ENCODE peak calls at places on chromosomes 3 and 15, in eight cellular contexts. One of them, this sample, is unnamed. For H3K4me1, the result is how much of the 10 kb centered on the place peaks cover.

GRCh38 chr3:115989927-115990326 is 366.6 kb downstream of the GAP43 start:
- ATAC-seq in mucosa of descending colon: no peak
- ATAC-seq in right lobe of liver: no peak
- ATAC-seq in right cardiac atrium: no peak
- ATAC-seq in HCT116: no peak
- ATAC-seq in heart left ventricle: no peak
- ATAC-seq in K562: no peak
- ATAC-seq in aorta: no peak
- ATAC-seq in this sample: no peak

GRCh38 chr15:62578960-62579359 is 413.9 kb upstream of the C2CD4B start:
- ATAC-seq in K562: no peak
- ATAC-seq in aorta: no peak
- ATAC-seq in mucosa of descending colon: no peak
- ATAC-seq in right cardiac atrium: no peak
- ATAC-seq in HCT116: no peak
- ATAC-seq in right lobe of liver: no peak
- ATAC-seq in heart left ventricle: no peak
- ATAC-seq in this sample: no peak

GRCh38 chr15:44381223-44381622 is 46.2 kb upstream of the CTDSPL2 start:
- ATAC-seq in HCT116: no peak
- ATAC-seq in aorta: no peak
- ATAC-seq in heart left ventricle: no peak
- ATAC-seq in K562: no peak
- ATAC-seq in right lobe of liver: no peak
- ATAC-seq in right cardiac atrium: no peak
- ATAC-seq in mucosa of descending colon: no peak
- ATAC-seq in this sample: no peak

GRCh38 chr3:106214641-106215040 is 345.8 kb upstream of the CBLB start:
- ATAC-seq in heart left ventricle: no peak
- ATAC-seq in aorta: no peak
- ATAC-seq in HCT116: no peak
- ATAC-seq in K562: no peak
- ATAC-seq in right cardiac atrium: no peak
- ATAC-seq in mucosa of descending colon: no peak
- ATAC-seq in right lobe of liver: no peak
- ATAC-seq in this sample: no peak

GRCh38 chr15:53716909-53717878 is 42.3 kb downstream of the WDR72 start:
- ATAC-seq in right cardiac atrium: no peak
- ATAC-seq in right lobe of liver: peak
- ATAC-seq in heart left ventricle: no peak
- ATAC-seq in mucosa of descending colon: no peak
- ATAC-seq in aorta: no peak
- ATAC-seq in HCT116: no peak
- ATAC-seq in K562: no peak
- ATAC-seq in this sample: no peak

GRCh38 chr3:113714702-113715101 is 18.3 kb upstream of the USF3 start:
- ATAC-seq in mucosa of descending colon: no peak
- ATAC-seq in K562: no peak
- ATAC-seq in right cardiac atrium: no peak
- ATAC-seq in heart left ventricle: no peak
- ATAC-seq in right lobe of liver: no peak
- ATAC-seq in HCT116: no peak
- ATAC-seq in aorta: no peak
- ATAC-seq in this sample: no peak

GRCh38 chr3:90091557-90091956 is 984.1 kb downstream of the EPHA3 start:
- ATAC-seq in right lobe of liver: peak
- ATAC-seq in mucosa of descending colon: peak
- ATAC-seq in HCT116: no peak
- ATAC-seq in K562: no peak
- ATAC-seq in right cardiac atrium: no peak
- ATAC-seq in heart left ventricle: peak
- ATAC-seq in aorta: no peak
- ATAC-seq in this sample: no peak

GRCh38 chr15:41585140-41586047 is 26.4 kb downstream of the TYRO3 start:
- ATAC-seq in mucosa of descending colon: peak
- ATAC-seq in heart left ventricle: peak
- ATAC-seq in K562: no peak
- ATAC-seq in HCT116: peak
- ATAC-seq in right lobe of liver: peak
- ATAC-seq in right cardiac atrium: peak
- ATAC-seq in aorta: peak
- ATAC-seq in this sample: peak

GRCh38 chr3:32175607-32176197 is 62.8 kb upstream of the CMTM8 start:
- ATAC-seq in aorta: no peak
- ATAC-seq in right cardiac atrium: no peak
- ATAC-seq in heart left ventricle: no peak
- ATAC-seq in HCT116: no peak
- ATAC-seq in right lobe of liver: no peak
- ATAC-seq in K562: peak
- ATAC-seq in mucosa of descending colon: peak
- ATAC-seq in this sample: no peak

GRCh38 chr15:40582726-40583246 is 11.3 kb upstream of the KNL1 start:
- ATAC-seq in K562: peak
- ATAC-seq in HCT116: peak
- ATAC-seq in mucosa of descending colon: peak
- ATAC-seq in right cardiac atrium: peak
- ATAC-seq in heart left ventricle: no peak
- ATAC-seq in right lobe of liver: peak
- ATAC-seq in aorta: no peak
- ATAC-seq in this sample: peak

GRCh38 chr3:23553353-23553752 is 252.4 kb upstream of the UBE2E1 start:
- ATAC-seq in K562: no peak
- ATAC-seq in right cardiac atrium: no peak
- ATAC-seq in heart left ventricle: no peak
- ATAC-seq in mucosa of descending colon: no peak
- ATAC-seq in aorta: no peak
- ATAC-seq in HCT116: no peak
- ATAC-seq in right lobe of liver: no peak
- ATAC-seq in this sample: no peak

GRCh38 chr3:129276385-129276784 is 2.3 kb upstream of the HMCES start:
- ATAC-seq in HCT116: no peak
- ATAC-seq in aorta: no peak
- ATAC-seq in right cardiac atrium: no peak
- ATAC-seq in heart left ventricle: no peak
- ATAC-seq in K562: no peak
- ATAC-seq in mucosa of descending colon: no peak
- ATAC-seq in right lobe of liver: no peak
- ATAC-seq in this sample: no peak

GRCh38 chr3:42088803-42089520 is 2.2 kb upstream of the TRAK1 start:
- ATAC-seq in mucosa of descending colon: no peak
- ATAC-seq in K562: no peak
- ATAC-seq in aorta: no peak
- ATAC-seq in heart left ventricle: no peak
- ATAC-seq in HCT116: no peak
- ATAC-seq in right lobe of liver: no peak
- ATAC-seq in right cardiac atrium: no peak
- ATAC-seq in this sample: no peak

GRCh38 chr15:32956006-32956405 is 238.2 kb downstream of the GREM1 start:
- ATAC-seq in mucosa of descending colon: no peak
- ATAC-seq in aorta: peak
- ATAC-seq in right lobe of liver: peak
- ATAC-seq in heart left ventricle: no peak
- ATAC-seq in HCT116: peak
- ATAC-seq in right cardiac atrium: peak
- ATAC-seq in K562: peak
- ATAC-seq in this sample: no peak

GRCh38 chr15:82553846-82554245 is 13.6 kb upstream of the RPS17 start:
- ATAC-seq in right lobe of liver: no peak
- ATAC-seq in K562: no peak
- ATAC-seq in aorta: no peak
- ATAC-seq in right cardiac atrium: no peak
- ATAC-seq in HCT116: no peak
- ATAC-seq in mucosa of descending colon: no peak
- ATAC-seq in heart left ventricle: no peak
- ATAC-seq in this sample: no peak

GRCh38 chr3:142497729-142498128 is 49.9 kb upstream of the XRN1 start:
- ATAC-seq in mucosa of descending colon: no peak
- ATAC-seq in right lobe of liver: no peak
- ATAC-seq in K562: no peak
- ATAC-seq in heart left ventricle: no peak
- ATAC-seq in right cardiac atrium: no peak
- ATAC-seq in HCT116: no peak
- ATAC-seq in aorta: no peak
- ATAC-seq in this sample: no peak

GRCh38 chr15:72994778-72995177 is 57.5 kb upstream of the NEO1 start:
- ATAC-seq in right cardiac atrium: peak
- ATAC-seq in K562: no peak
- ATAC-seq in heart left ventricle: no peak
- ATAC-seq in HCT116: no peak
- ATAC-seq in right lobe of liver: no peak
- ATAC-seq in mucosa of descending colon: peak
- ATAC-seq in aorta: peak
- ATAC-seq in this sample: peak

GRCh38 chr3:133799794-133800585 is 5.6 kb upstream of the SRPRB start:
- ATAC-seq in right cardiac atrium: no peak
- ATAC-seq in aorta: peak
- ATAC-seq in mucosa of descending colon: peak
- ATAC-seq in K562: peak
- ATAC-seq in right lobe of liver: no peak
- ATAC-seq in heart left ventricle: peak
- ATAC-seq in HCT116: no peak
- ATAC-seq in this sample: peak

GRCh38 chr3:171458056-171458856 is 1.9 kb downstream of the TNIK start:
- ATAC-seq in aorta: no peak
- ATAC-seq in right lobe of liver: no peak
- ATAC-seq in heart left ventricle: no peak
- ATAC-seq in mucosa of descending colon: peak
- ATAC-seq in HCT116: no peak
- ATAC-seq in right cardiac atrium: no peak
- ATAC-seq in K562: no peak
- ATAC-seq in this sample: no peak

GRCh38 chr3:29697989-29698388 is 417.1 kb downstream of the RBMS3 start:
- ATAC-seq in aorta: no peak
- ATAC-seq in right lobe of liver: no peak
- ATAC-seq in mucosa of descending colon: no peak
- ATAC-seq in K562: no peak
- ATAC-seq in HCT116: no peak
- ATAC-seq in right cardiac atrium: no peak
- ATAC-seq in heart left ventricle: no peak
- ATAC-seq in this sample: no peak

GRCh38 chr3:29694783-29695182 is 413.9 kb downstream of the RBMS3 start:
- ATAC-seq in K562: no peak
- ATAC-seq in right lobe of liver: peak
- ATAC-seq in heart left ventricle: peak
- ATAC-seq in HCT116: peak
- ATAC-seq in aorta: no peak
- ATAC-seq in mucosa of descending colon: no peak
- ATAC-seq in right cardiac atrium: peak
- ATAC-seq in this sample: peak

GRCh38 chr3:29695905-29696238 is 415.0 kb downstream of the RBMS3 start:
- ATAC-seq in aorta: peak
- ATAC-seq in HCT116: no peak
- ATAC-seq in heart left ventricle: peak
- ATAC-seq in right lobe of liver: no peak
- ATAC-seq in K562: no peak
- ATAC-seq in right cardiac atrium: peak
- ATAC-seq in mucosa of descending colon: no peak
- ATAC-seq in this sample: peak

GRCh38 chr3:29695201-29695904 is 414.5 kb downstream of the RBMS3 start:
- ATAC-seq in HCT116: no peak
- ATAC-seq in aorta: peak
- ATAC-seq in K562: no peak
- ATAC-seq in mucosa of descending colon: peak
- ATAC-seq in right lobe of liver: peak
- ATAC-seq in heart left ventricle: peak
- ATAC-seq in right cardiac atrium: peak
- ATAC-seq in this sample: peak

GRCh38 chr3:29696311-29696710 is 415.4 kb downstream of the RBMS3 start:
- ATAC-seq in mucosa of descending colon: no peak
- ATAC-seq in right cardiac atrium: peak
- ATAC-seq in HCT116: no peak
- ATAC-seq in aorta: peak
- ATAC-seq in heart left ventricle: no peak
- ATAC-seq in K562: no peak
- ATAC-seq in right lobe of liver: no peak
- ATAC-seq in this sample: peak
- H3K4me1 ChIP-seq in mucosa of descending colon: under half
- H3K4me1 ChIP-seq in right cardiac atrium: under half
- H3K4me1 ChIP-seq in HCT116: under half
- H3K4me1 ChIP-seq in aorta: under half
- H3K4me1 ChIP-seq in heart left ventricle: under half
- H3K4me1 ChIP-seq in K562: under half
- H3K4me1 ChIP-seq in right lobe of liver: under half
- H3K4me1 ChIP-seq in this sample: under half

GRCh38 chr3:107986505-107986904 is 104.3 kb downstream of the CD47 start:
- ATAC-seq in mucosa of descending colon: no peak
- ATAC-seq in right cardiac atrium: peak
- ATAC-seq in heart left ventricle: no peak
- ATAC-seq in HCT116: no peak
- ATAC-seq in right lobe of liver: no peak
- ATAC-seq in K562: no peak
- ATAC-seq in aorta: no peak
- ATAC-seq in this sample: peak

GRCh38 chr3:107988464-107989156 is 102.2 kb downstream of the CD47 start:
- ATAC-seq in aorta: peak
- ATAC-seq in HCT116: peak
- ATAC-seq in right lobe of liver: no peak
- ATAC-seq in right cardiac atrium: peak
- ATAC-seq in mucosa of descending colon: peak
- ATAC-seq in K562: no peak
- ATAC-seq in heart left ventricle: peak
- ATAC-seq in this sample: no peak

GRCh38 chr3:107983247-107983646 is 107.6 kb downstream of the CD47 start:
- ATAC-seq in HCT116: peak
- ATAC-seq in aorta: no peak
- ATAC-seq in right lobe of liver: no peak
- ATAC-seq in right cardiac atrium: no peak
- ATAC-seq in heart left ventricle: no peak
- ATAC-seq in K562: peak
- ATAC-seq in mucosa of descending colon: no peak
- ATAC-seq in this sample: no peak

GRCh38 chr3:107987036-107987557 is 103.7 kb downstream of the CD47 start:
- ATAC-seq in right lobe of liver: peak
- ATAC-seq in mucosa of descending colon: peak
- ATAC-seq in HCT116: no peak
- ATAC-seq in heart left ventricle: peak
- ATAC-seq in right cardiac atrium: peak
- ATAC-seq in aorta: peak
- ATAC-seq in K562: no peak
- ATAC-seq in this sample: peak

GRCh38 chr3:107985496-107985895 is 105.3 kb downstream of the CD47 start:
- ATAC-seq in mucosa of descending colon: no peak
- ATAC-seq in heart left ventricle: no peak
- ATAC-seq in right lobe of liver: no peak
- ATAC-seq in right cardiac atrium: no peak
- ATAC-seq in K562: no peak
- ATAC-seq in HCT116: no peak
- ATAC-seq in aorta: no peak
- ATAC-seq in this sample: no peak
- H3K4me1 ChIP-seq in mucosa of descending colon: under half
- H3K4me1 ChIP-seq in heart left ventricle: under half
- H3K4me1 ChIP-seq in right lobe of liver: under half
- H3K4me1 ChIP-seq in right cardiac atrium: under half
- H3K4me1 ChIP-seq in K562: under half
- H3K4me1 ChIP-seq in HCT116: under half
- H3K4me1 ChIP-seq in aorta: under half
- H3K4me1 ChIP-seq in this sample: under half

GRCh38 chr3:122835590-122835989 is 40.7 kb downstream of the SLC49A4 start:
- ATAC-seq in HCT116: no peak
- ATAC-seq in right lobe of liver: no peak
- ATAC-seq in right cardiac atrium: no peak
- ATAC-seq in aorta: no peak
- ATAC-seq in K562: no peak
- ATAC-seq in mucosa of descending colon: no peak
- ATAC-seq in heart left ventricle: no peak
- ATAC-seq in this sample: no peak
- H3K4me1 ChIP-seq in HCT116: under half
- H3K4me1 ChIP-seq in right lobe of liver: under half
- H3K4me1 ChIP-seq in right cardiac atrium: under half
- H3K4me1 ChIP-seq in aorta: under half
- H3K4me1 ChIP-seq in K562: under half
- H3K4me1 ChIP-seq in mucosa of descending colon: under half
- H3K4me1 ChIP-seq in heart left ventricle: under half
- H3K4me1 ChIP-seq in this sample: under half

GRCh38 chr3:119644481-119644880 is 15.9 kb downstream of the POPDC2 start:
- ATAC-seq in mucosa of descending colon: no peak
- ATAC-seq in HCT116: no peak
- ATAC-seq in right lobe of liver: no peak
- ATAC-seq in right cardiac atrium: no peak
- ATAC-seq in aorta: no peak
- ATAC-seq in heart left ventricle: no peak
- ATAC-seq in K562: no peak
- ATAC-seq in this sample: no peak
- H3K4me1 ChIP-seq in mucosa of descending colon: under half
- H3K4me1 ChIP-seq in HCT116: under half
- H3K4me1 ChIP-seq in right lobe of liver: under half
- H3K4me1 ChIP-seq in right cardiac atrium: under half
- H3K4me1 ChIP-seq in aorta: under half
- H3K4me1 ChIP-seq in heart left ventricle: half or more
- H3K4me1 ChIP-seq in K562: under half
- H3K4me1 ChIP-seq in this sample: under half